ENCODE peak calls at places on chromosomes 2 and 18, in four cellular contexts. Q, J, L and M are unnamed samples. For H3K9me1, the result is how much of the 10 kb centered on the place peaks cover.

GRCh38 chr2:159807183-159808037 is 9.4 kb upstream of the CD302 start:
- DNase-seq in Q (peak), J (peak), L (peak), M (peak)

GRCh38 chr2:138028538-138028937 is 64.3 kb downstream of the HNMT start:
- DNase-seq in Q (no peak), J (peak), L (peak), M (no peak)

GRCh38 chr18:11975721-11976120 is 5.6 kb upstream of the IMPA2 start:
- DNase-seq in Q (no peak), J (no peak), L (no peak), M (no peak)

GRCh38 chr2:140552634-140553033 is 1578.2 kb downstream of the LRP1B start:
- DNase-seq in Q (no peak), J (no peak), L (no peak), M (no peak)

GRCh38 chr2:157751462-157752058 is 122.9 kb upstream of the ACVR1C start:
- DNase-seq in Q (peak), J (no peak), L (peak), M (peak)

GRCh38 chr2:102005989-102006885 is 14.5 kb downstream of the IL1R2 start:
- DNase-seq in Q (peak), J (peak), L (peak), M (no peak)

GRCh38 chr2:96604104-96604503 is 34.0 kb downstream of the KANSL3 start:
- DNase-seq in Q (no peak), J (no peak), L (no peak), M (no peak)

GRCh38 chr2:232573821-232574435 is 23.4 kb downstream of the EIF4E2 start:
- DNase-seq in Q (no peak), J (no peak), L (no peak), M (no peak)

GRCh38 chr2:182372661-182373060 is 54.2 kb downstream of the PDE1A start:
- DNase-seq in Q (peak), J (peak), L (no peak), M (peak)

GRCh38 chr2:118166242-118166641 is 78.0 kb downstream of the INSIG2 start:
- DNase-seq in Q (no peak), J (no peak), L (no peak), M (no peak)

GRCh38 chr18:8121942-8122480 is 487.2 kb upstream of the RAB12 start:
- DNase-seq in Q (peak), J (peak), L (peak), M (no peak)

GRCh38 chr2:98799375-98800329 is 68.7 kb upstream of the MGAT4A start:
- DNase-seq in Q (no peak), J (no peak), L (no peak), M (no peak)

GRCh38 chr2:173830169-173830568 is 135.0 kb downstream of the SP3 start:
- DNase-seq in Q (no peak), J (no peak), L (no peak), M (no peak)

GRCh38 chr2:176535480-176536113 is 266.4 kb downstream of the MTX2 start:
- DNase-seq in Q (no peak), J (no peak), L (no peak), M (no peak)

GRCh38 chr18:79169958-79170555 is 100.9 kb downstream of the ATP9B start:
- DNase-seq in Q (peak), J (peak), L (no peak), M (no peak)

GRCh38 chr2:209787416-209787815 is 15.8 kb downstream of the UNC80 start:
- DNase-seq in Q (no peak), J (no peak), L (no peak), M (no peak)

GRCh38 chr2:113103958-113104627 is 23.3 kb upstream of the IL1RN start:
- DNase-seq in Q (no peak), J (no peak), L (no peak), M (no peak)

GRCh38 chr2:40341198-40341597 is 110.7 kb downstream of the SLC8A1 start:
- DNase-seq in Q (peak), J (no peak), L (no peak), M (no peak)

GRCh38 chr2:231181848-231182247 is 16.6 kb upstream of the ARMC9 start:
- DNase-seq in Q (peak), J (peak), L (peak), M (no peak)

GRCh38 chr2:8680931-8681760 is 710 bp upstream of the ID2 start:
- DNase-seq in Q (peak), J (peak), L (peak), M (no peak)

GRCh38 chr2:42801388-42801787 is 9.0 kb upstream of the HAAO start:
- DNase-seq in Q (peak), J (no peak), L (no peak), M (no peak)

GRCh38 chr2:115746151-115746550 is 1303.7 kb downstream of the DPP10 start:
- DNase-seq in Q (no peak), J (no peak), L (no peak), M (no peak)

GRCh38 chr2:105739944-105740734 is 4.6 kb upstream of the NCK2 start:
- DNase-seq in Q (no peak), J (no peak), L (no peak), M (no peak)

GRCh38 chr2:227466887-227467285 is 5.1 kb upstream of the AGFG1 start:
- DNase-seq in Q (no peak), J (no peak), L (no peak), M (peak)
- H3K9me1 ChIP-seq in Q (under half), J (under half), L (under half), M (under half)

DNA sequence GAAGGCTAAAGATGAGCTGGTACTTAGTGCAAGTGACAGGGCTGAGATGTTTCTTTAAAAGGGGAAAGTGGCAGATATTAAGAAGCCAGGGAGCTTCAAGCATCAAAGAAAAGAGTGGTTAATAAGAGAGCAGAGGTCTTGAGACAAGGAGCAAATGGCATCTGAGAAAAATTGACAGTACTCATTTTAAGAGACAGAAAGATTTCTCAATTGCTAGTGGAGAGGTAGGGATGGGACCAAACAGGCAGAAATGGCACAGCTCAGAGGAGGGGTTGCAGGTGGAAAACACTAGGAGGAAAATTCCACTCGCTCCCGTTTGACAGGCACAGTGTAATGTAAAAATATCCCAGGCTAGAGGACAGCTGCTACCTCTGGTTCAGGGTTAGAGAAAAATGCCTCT is 593.4 kb upstream of the LRATD1 start:
- DNase-seq in Q (no peak), J (no peak), L (no peak), M (no peak)
- H3K9me1 ChIP-seq in Q (under half), J (under half), L (under half), M (under half)

DNA sequence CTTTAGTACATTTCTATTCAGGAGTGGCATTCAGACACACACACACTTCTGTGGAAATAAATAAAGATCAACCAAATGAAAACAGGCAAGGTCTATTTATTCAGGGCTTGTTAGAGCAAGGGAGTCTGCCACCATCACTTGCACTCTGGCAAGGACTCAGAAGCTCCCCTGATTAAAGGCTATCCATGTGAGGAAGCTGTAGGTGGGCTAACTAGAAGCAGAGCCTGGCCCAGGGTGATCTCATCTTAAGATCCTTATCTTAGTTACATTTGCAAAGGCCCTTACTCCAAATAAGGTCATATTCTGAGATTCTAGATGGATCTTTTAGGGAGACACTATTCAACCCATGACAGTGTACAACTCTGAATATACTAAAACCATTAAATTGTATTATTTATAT is 190.0 kb upstream of the SRD5A2 start:
- DNase-seq in Q (no peak), J (no peak), L (no peak), M (no peak)
- H3K9me1 ChIP-seq in Q (under half), J (under half), L (under half), M (under half)

GRCh38 chr2:155060906-155061305 is 362.4 kb downstream of the KCNJ3 start:
- DNase-seq in Q (no peak), J (no peak), L (no peak), M (no peak)

DNA sequence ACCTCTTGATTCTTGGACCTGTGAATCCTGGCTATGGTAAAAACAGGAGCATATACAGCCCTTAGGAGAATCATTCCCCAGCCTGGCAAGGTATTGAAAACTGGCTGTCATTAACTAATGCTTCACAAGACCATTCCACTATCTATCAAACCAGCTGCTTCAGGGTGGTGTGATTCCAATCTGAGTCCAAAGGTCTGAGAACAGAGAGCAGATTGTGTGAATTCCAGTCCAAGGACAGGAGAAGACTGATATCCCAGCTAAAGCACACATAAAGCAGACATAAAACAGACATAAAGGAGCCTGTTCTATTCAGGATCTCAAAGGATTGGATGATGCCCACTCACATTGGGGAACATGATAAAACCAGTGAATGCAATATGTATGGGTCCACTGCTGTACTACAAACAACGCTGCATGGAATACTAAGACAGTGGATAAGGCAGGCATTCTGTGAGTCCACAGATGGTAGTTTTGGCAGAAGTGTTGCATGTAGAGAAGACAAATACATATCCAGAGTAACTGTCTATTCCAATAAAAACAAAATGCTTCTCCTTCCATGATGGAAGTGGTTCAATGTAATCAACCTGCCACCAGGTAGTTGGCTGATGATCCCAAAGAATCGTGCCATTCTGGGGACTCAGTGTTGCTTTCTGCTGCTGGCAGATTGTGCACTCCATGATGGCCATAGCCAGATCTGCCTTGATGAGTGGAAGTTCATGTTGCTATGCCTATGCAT is 363.9 kb downstream of the KCNJ3 start:
- DNase-seq in Q (no peak), J (no peak), L (no peak), M (no peak)
- H3K9me1 ChIP-seq in Q (under half), J (under half), L (under half), M (under half)